ENCODE peak calls at places on chromosomes 7 and 10, in ten cellular contexts. One of them, this sample, is unnamed.
A peak's percentile ranks its signal among the peaks of the same experiment; 100 is the strongest.

GRCh38 chr7:36153571-36154097 is 580 bp downstream of the EEPD1 start:
- DNase-seq in CD4-positive, alpha-beta memory T cell: peak; percentile 39
- DNase-seq in prostate gland: peak; percentile 19
- DNase-seq in adrenal gland: peak; percentile 50
- DNase-seq in fibroblast of lung: no peak
- DNase-seq in IMR-90: no peak
- DNase-seq in GM23248: peak; percentile 33
- DNase-seq in right cardiac atrium: peak; percentile 79
- DNase-seq in effector memory CD4-positive, alpha-beta T cell: no peak
- DNase-seq in cardiac muscle cell: peak; percentile 6
- DNase-seq in this sample: no peak

GRCh38 chr10:105075031-105075430 is 433.9 kb downstream of the SORCS3 start:
- DNase-seq in effector memory CD4-positive, alpha-beta T cell: no peak
- DNase-seq in CD4-positive, alpha-beta memory T cell: no peak
- DNase-seq in GM23248: no peak
- DNase-seq in IMR-90: no peak
- DNase-seq in fibroblast of lung: no peak
- DNase-seq in prostate gland: no peak
- DNase-seq in right cardiac atrium: no peak
- DNase-seq in cardiac muscle cell: no peak
- DNase-seq in adrenal gland: no peak
- DNase-seq in this sample: no peak

GRCh38 chr10:10993785-10994184 is 23.9 kb upstream of the CELF2 start:
- DNase-seq in GM23248: no peak
- DNase-seq in cardiac muscle cell: no peak
- DNase-seq in right cardiac atrium: no peak
- DNase-seq in CD4-positive, alpha-beta memory T cell: no peak
- DNase-seq in effector memory CD4-positive, alpha-beta T cell: no peak
- DNase-seq in fibroblast of lung: no peak
- DNase-seq in adrenal gland: no peak
- DNase-seq in prostate gland: no peak
- DNase-seq in IMR-90: no peak
- DNase-seq in this sample: no peak

GRCh38 chr10:12844796-12845524 is 156.6 kb downstream of the CCDC3 start:
- DNase-seq in CD4-positive, alpha-beta memory T cell: no peak
- DNase-seq in IMR-90: peak; percentile 91
- DNase-seq in adrenal gland: peak; percentile 26
- DNase-seq in cardiac muscle cell: peak; percentile 93
- DNase-seq in fibroblast of lung: peak; percentile 71
- DNase-seq in prostate gland: peak; percentile 58
- DNase-seq in GM23248: peak; percentile 63
- DNase-seq in right cardiac atrium: no peak
- DNase-seq in effector memory CD4-positive, alpha-beta T cell: no peak
- DNase-seq in this sample: peak; percentile 54

GRCh38 chr10:119029613-119030420 is at the start of gene NANOS1:
- DNase-seq in fibroblast of lung: no peak
- DNase-seq in effector memory CD4-positive, alpha-beta T cell: no peak
- DNase-seq in cardiac muscle cell: no peak
- DNase-seq in prostate gland: no peak
- DNase-seq in IMR-90: peak; percentile 21
- DNase-seq in right cardiac atrium: peak; percentile 74
- DNase-seq in CD4-positive, alpha-beta memory T cell: no peak
- DNase-seq in GM23248: peak; percentile 58
- DNase-seq in adrenal gland: peak; percentile 44
- DNase-seq in this sample: no peak

GRCh38 chr7:91397099-91397498 is 132.9 kb downstream of the FZD1 start:
- DNase-seq in CD4-positive, alpha-beta memory T cell: no peak
- DNase-seq in IMR-90: peak; percentile 6
- DNase-seq in adrenal gland: no peak
- DNase-seq in prostate gland: no peak
- DNase-seq in GM23248: no peak
- DNase-seq in right cardiac atrium: no peak
- DNase-seq in fibroblast of lung: peak; percentile 12
- DNase-seq in effector memory CD4-positive, alpha-beta T cell: no peak
- DNase-seq in cardiac muscle cell: no peak
- DNase-seq in this sample: peak; percentile 4

GRCh38 chr10:4107328-4107851 is 322.4 kb upstream of the KLF6 start:
- DNase-seq in adrenal gland: no peak
- DNase-seq in IMR-90: no peak
- DNase-seq in fibroblast of lung: no peak
- DNase-seq in cardiac muscle cell: no peak
- DNase-seq in effector memory CD4-positive, alpha-beta T cell: no peak
- DNase-seq in prostate gland: no peak
- DNase-seq in right cardiac atrium: no peak
- DNase-seq in GM23248: no peak
- DNase-seq in CD4-positive, alpha-beta memory T cell: no peak
- DNase-seq in this sample: no peak

GRCh38 chr10:43224321-43224720 is 42.5 kb downstream of the RASGEF1A start:
- DNase-seq in right cardiac atrium: no peak
- DNase-seq in cardiac muscle cell: no peak
- DNase-seq in effector memory CD4-positive, alpha-beta T cell: no peak
- DNase-seq in fibroblast of lung: no peak
- DNase-seq in prostate gland: no peak
- DNase-seq in CD4-positive, alpha-beta memory T cell: no peak
- DNase-seq in GM23248: no peak
- DNase-seq in IMR-90: no peak
- DNase-seq in adrenal gland: peak; percentile 7
- DNase-seq in this sample: no peak

GRCh38 chr10:56856569-56856968 is 495.5 kb upstream of the ZWINT start:
- DNase-seq in GM23248: no peak
- DNase-seq in IMR-90: no peak
- DNase-seq in adrenal gland: no peak
- DNase-seq in right cardiac atrium: no peak
- DNase-seq in cardiac muscle cell: no peak
- DNase-seq in effector memory CD4-positive, alpha-beta T cell: no peak
- DNase-seq in CD4-positive, alpha-beta memory T cell: no peak
- DNase-seq in prostate gland: no peak
- DNase-seq in fibroblast of lung: no peak
- DNase-seq in this sample: no peak

GRCh38 chr10:68284597-68284996 is 47.3 kb upstream of the HNRNPH3 start:
- DNase-seq in CD4-positive, alpha-beta memory T cell: no peak
- DNase-seq in right cardiac atrium: no peak
- DNase-seq in prostate gland: no peak
- DNase-seq in GM23248: no peak
- DNase-seq in effector memory CD4-positive, alpha-beta T cell: no peak
- DNase-seq in cardiac muscle cell: no peak
- DNase-seq in adrenal gland: no peak
- DNase-seq in fibroblast of lung: no peak
- DNase-seq in IMR-90: peak; percentile 10
- DNase-seq in this sample: no peak

GRCh38 chr7:122535086-122535485 is 163.8 kb downstream of the RNF133 start:
- DNase-seq in IMR-90: no peak
- DNase-seq in cardiac muscle cell: no peak
- DNase-seq in adrenal gland: no peak
- DNase-seq in GM23248: no peak
- DNase-seq in CD4-positive, alpha-beta memory T cell: no peak
- DNase-seq in fibroblast of lung: no peak
- DNase-seq in effector memory CD4-positive, alpha-beta T cell: no peak
- DNase-seq in right cardiac atrium: no peak
- DNase-seq in prostate gland: no peak
- DNase-seq in this sample: no peak

GRCh38 chr10:23106508-23106907 is 11.1 kb downstream of the MSRB2 start:
- DNase-seq in IMR-90: no peak
- DNase-seq in effector memory CD4-positive, alpha-beta T cell: no peak
- DNase-seq in adrenal gland: no peak
- DNase-seq in GM23248: no peak
- DNase-seq in cardiac muscle cell: no peak
- DNase-seq in CD4-positive, alpha-beta memory T cell: no peak
- DNase-seq in fibroblast of lung: no peak
- DNase-seq in prostate gland: no peak
- DNase-seq in right cardiac atrium: no peak
- DNase-seq in this sample: no peak

GRCh38 chr7:36765605-36766004 is 41.3 kb upstream of the AOAH start:
- DNase-seq in fibroblast of lung: no peak
- DNase-seq in GM23248: no peak
- DNase-seq in effector memory CD4-positive, alpha-beta T cell: no peak
- DNase-seq in prostate gland: no peak
- DNase-seq in CD4-positive, alpha-beta memory T cell: no peak
- DNase-seq in right cardiac atrium: no peak
- DNase-seq in adrenal gland: no peak
- DNase-seq in IMR-90: no peak
- DNase-seq in cardiac muscle cell: no peak
- DNase-seq in this sample: no peak

GRCh38 chr7:44572771-44573170 is 937 bp downstream of the DDX56 start:
- DNase-seq in GM23248: peak; percentile 68
- DNase-seq in fibroblast of lung: no peak
- DNase-seq in cardiac muscle cell: no peak
- DNase-seq in CD4-positive, alpha-beta memory T cell: no peak
- DNase-seq in prostate gland: no peak
- DNase-seq in IMR-90: no peak
- DNase-seq in effector memory CD4-positive, alpha-beta T cell: no peak
- DNase-seq in right cardiac atrium: no peak
- DNase-seq in adrenal gland: no peak
- DNase-seq in this sample: no peak

GRCh38 chr7:73840715-73841379 is 1.5 kb downstream of the METTL27 start:
- DNase-seq in IMR-90: no peak
- DNase-seq in cardiac muscle cell: no peak
- DNase-seq in prostate gland: no peak
- DNase-seq in CD4-positive, alpha-beta memory T cell: no peak
- DNase-seq in adrenal gland: no peak
- DNase-seq in fibroblast of lung: no peak
- DNase-seq in right cardiac atrium: peak; percentile 47
- DNase-seq in effector memory CD4-positive, alpha-beta T cell: no peak
- DNase-seq in GM23248: no peak
- DNase-seq in this sample: no peak

DNA sequence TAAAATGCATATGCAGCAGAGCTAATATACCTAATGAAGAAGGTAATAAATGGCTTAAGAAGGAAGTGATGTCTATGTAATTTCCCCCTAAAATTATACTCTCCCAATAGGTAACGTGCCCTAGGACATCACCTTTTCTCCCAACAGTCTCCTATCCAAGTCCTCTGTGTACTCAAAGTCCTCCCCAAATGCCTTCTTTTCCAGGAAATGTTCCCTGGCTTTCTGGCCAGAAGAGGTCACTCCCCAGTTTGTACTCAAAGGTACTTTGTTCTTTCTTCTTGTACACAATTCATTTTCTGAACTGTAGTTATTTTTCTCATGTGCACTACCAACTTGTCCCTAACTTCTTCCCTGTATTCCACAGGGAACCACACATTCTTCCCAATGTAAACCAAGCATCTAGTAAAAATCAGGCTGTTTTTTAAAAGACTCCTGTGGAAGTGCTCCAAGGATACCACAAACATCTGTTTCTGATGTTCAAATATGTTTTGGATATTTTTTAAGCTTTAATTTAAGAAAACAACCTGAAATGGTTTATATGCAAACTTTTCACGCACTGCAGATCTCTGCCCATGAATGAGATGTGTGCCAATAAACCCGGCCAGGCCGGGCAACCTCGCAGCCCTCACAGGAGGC is 262.3 kb upstream of the KLF14 start:
- DNase-seq in IMR-90: no peak
- DNase-seq in fibroblast of lung: no peak
- DNase-seq in effector memory CD4-positive, alpha-beta T cell: no peak
- DNase-seq in prostate gland: no peak
- DNase-seq in right cardiac atrium: no peak
- DNase-seq in GM23248: no peak
- DNase-seq in CD4-positive, alpha-beta memory T cell: no peak
- DNase-seq in adrenal gland: no peak
- DNase-seq in cardiac muscle cell: no peak
- DNase-seq in this sample: no peak
- H3K4me1 ChIP-seq in IMR-90: peaks cover 15% of the 10 kb centered on the region
- H3K4me1 ChIP-seq in fibroblast of lung: peaks cover 29% of the 10 kb centered on the region
- H3K4me1 ChIP-seq in effector memory CD4-positive, alpha-beta T cell: peaks cover 68% of the 10 kb centered on the region
- H3K4me1 ChIP-seq in prostate gland: peaks cover 29% of the 10 kb centered on the region
- H3K4me1 ChIP-seq in right cardiac atrium: peaks cover 34% of the 10 kb centered on the region
- H3K4me1 ChIP-seq in GM23248: peaks cover 46% of the 10 kb centered on the region
- H3K4me1 ChIP-seq in CD4-positive, alpha-beta memory T cell: peaks cover 96% of the 10 kb centered on the region
- H3K4me1 ChIP-seq in adrenal gland: peaks cover 82% of the 10 kb centered on the region
- H3K4me1 ChIP-seq in cardiac muscle cell: no peaks in the 10 kb centered on the region
- H3K4me1 ChIP-seq in this sample: peaks cover 57% of the 10 kb centered on the region

DNA sequence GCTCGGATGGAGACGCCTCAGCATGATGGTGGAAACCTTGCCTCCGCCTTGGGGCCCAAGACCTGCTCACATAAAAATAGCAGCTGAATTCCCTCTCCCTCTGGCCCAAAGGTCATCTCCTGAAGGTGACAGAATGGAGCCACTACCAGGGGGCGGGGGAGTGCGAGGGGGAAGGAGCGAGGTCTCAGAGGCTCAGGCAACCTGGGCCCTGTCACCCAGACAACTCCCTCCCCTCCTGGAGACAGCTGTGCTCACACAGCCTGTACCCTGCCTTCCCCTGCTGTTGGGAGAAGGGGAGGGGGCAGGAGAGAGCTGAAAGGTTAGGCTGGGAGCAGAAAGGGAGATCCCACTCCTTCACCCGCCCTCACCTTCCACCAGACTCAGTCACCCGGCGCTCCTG is 173.0 kb upstream of the RHEB start:
- DNase-seq in right cardiac atrium: no peak
- DNase-seq in effector memory CD4-positive, alpha-beta T cell: no peak
- DNase-seq in adrenal gland: no peak
- DNase-seq in prostate gland: no peak
- DNase-seq in IMR-90: no peak
- DNase-seq in GM23248: no peak
- DNase-seq in cardiac muscle cell: no peak
- DNase-seq in CD4-positive, alpha-beta memory T cell: no peak
- DNase-seq in fibroblast of lung: no peak
- DNase-seq in this sample: no peak
- H3K4me1 ChIP-seq in right cardiac atrium: peaks cover 12% of the 10 kb centered on the region
- H3K4me1 ChIP-seq in effector memory CD4-positive, alpha-beta T cell: no peaks in the 10 kb centered on the region
- H3K4me1 ChIP-seq in adrenal gland: peaks cover 21% of the 10 kb centered on the region
- H3K4me1 ChIP-seq in prostate gland: peaks cover 12% of the 10 kb centered on the region
- H3K4me1 ChIP-seq in IMR-90: peaks cover 17% of the 10 kb centered on the region
- H3K4me1 ChIP-seq in GM23248: peaks cover 13% of the 10 kb centered on the region
- H3K4me1 ChIP-seq in cardiac muscle cell: peaks cover 70% of the 10 kb centered on the region
- H3K4me1 ChIP-seq in CD4-positive, alpha-beta memory T cell: no peaks in the 10 kb centered on the region
- H3K4me1 ChIP-seq in fibroblast of lung: peaks cover 9% of the 10 kb centered on the region
- H3K4me1 ChIP-seq in this sample: peaks cover 47% of the 10 kb centered on the region

GRCh38 chr10:6702030-6702429 is 122.0 kb upstream of the PRKCQ start:
- DNase-seq in cardiac muscle cell: no peak
- DNase-seq in adrenal gland: no peak
- DNase-seq in effector memory CD4-positive, alpha-beta T cell: no peak
- DNase-seq in GM23248: no peak
- DNase-seq in prostate gland: no peak
- DNase-seq in CD4-positive, alpha-beta memory T cell: no peak
- DNase-seq in fibroblast of lung: no peak
- DNase-seq in IMR-90: no peak
- DNase-seq in right cardiac atrium: no peak
- DNase-seq in this sample: no peak
- H3K4me1 ChIP-seq in cardiac muscle cell: no peaks in the 10 kb centered on the region
- H3K4me1 ChIP-seq in adrenal gland: no peaks in the 10 kb centered on the region
- H3K4me1 ChIP-seq in effector memory CD4-positive, alpha-beta T cell: no peaks in the 10 kb centered on the region
- H3K4me1 ChIP-seq in GM23248: no peaks in the 10 kb centered on the region
- H3K4me1 ChIP-seq in prostate gland: no peaks in the 10 kb centered on the region
- H3K4me1 ChIP-seq in CD4-positive, alpha-beta memory T cell: no peaks in the 10 kb centered on the region
- H3K4me1 ChIP-seq in fibroblast of lung: peaks cover 5% of the 10 kb centered on the region
- H3K4me1 ChIP-seq in IMR-90: peaks cover 8% of the 10 kb centered on the region
- H3K4me1 ChIP-seq in right cardiac atrium: no peaks in the 10 kb centered on the region
- H3K4me1 ChIP-seq in this sample: no peaks in the 10 kb centered on the region

DNA sequence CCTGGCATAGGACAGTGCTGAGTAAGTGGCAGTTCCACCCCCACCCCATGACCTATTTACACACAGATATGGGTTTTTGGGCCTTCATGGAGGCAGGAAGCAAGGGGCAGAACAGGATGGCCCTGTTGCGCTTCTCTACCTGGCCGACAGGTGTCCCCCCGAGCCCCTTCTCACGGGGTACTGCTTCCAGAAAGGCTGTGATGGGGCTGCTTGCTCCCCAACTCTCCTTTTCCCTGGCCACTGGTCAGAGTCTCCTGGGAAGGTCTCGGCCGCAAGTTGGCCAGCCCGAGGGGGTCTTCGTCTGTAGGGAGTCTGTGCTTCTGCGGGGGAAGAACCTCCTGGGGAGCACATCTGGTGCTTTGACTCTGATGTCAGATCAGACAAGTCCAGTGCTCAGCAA is 139.8 kb upstream of the TNS3 start:
- DNase-seq in GM23248: no peak
- DNase-seq in IMR-90: no peak
- DNase-seq in right cardiac atrium: no peak
- DNase-seq in effector memory CD4-positive, alpha-beta T cell: no peak
- DNase-seq in fibroblast of lung: no peak
- DNase-seq in adrenal gland: no peak
- DNase-seq in cardiac muscle cell: no peak
- DNase-seq in CD4-positive, alpha-beta memory T cell: no peak
- DNase-seq in prostate gland: no peak
- DNase-seq in this sample: no peak
- H3K4me1 ChIP-seq in GM23248: peaks cover 13% of the 10 kb centered on the region
- H3K4me1 ChIP-seq in IMR-90: peaks cover 21% of the 10 kb centered on the region
- H3K4me1 ChIP-seq in right cardiac atrium: no peaks in the 10 kb centered on the region
- H3K4me1 ChIP-seq in effector memory CD4-positive, alpha-beta T cell: no peaks in the 10 kb centered on the region
- H3K4me1 ChIP-seq in fibroblast of lung: peaks cover 12% of the 10 kb centered on the region
- H3K4me1 ChIP-seq in adrenal gland: peaks cover 21% of the 10 kb centered on the region
- H3K4me1 ChIP-seq in cardiac muscle cell: no peaks in the 10 kb centered on the region
- H3K4me1 ChIP-seq in CD4-positive, alpha-beta memory T cell: no peaks in the 10 kb centered on the region
- H3K4me1 ChIP-seq in prostate gland: no peaks in the 10 kb centered on the region
- H3K4me1 ChIP-seq in this sample: no peaks in the 10 kb centered on the region

This sample was measured in foreskin keratinocyte.